ENCODE peak calls at places on chromosomes 12 and 14, in six cellular contexts. W is mesenchymal stem cell, C is brain microvascular endothelial cell, S is tibial artery, R is A673, Z is psoas muscle. G is an unnamed sample. For H3K27me3, the result is how much of the 10 kb centered on the place peaks cover.

GRCh38 chr14:76101384-76101783 is 50.3 kb upstream of the GPATCH2L start:
- DNase-seq in S (no peak), C (no peak), Z (no peak), R (no peak), W (no peak), G (no peak)

GRCh38 chr12:121036810-121037326 is 2.2 kb downstream of the OASL start:
- DNase-seq in S (no peak), W (peak), R (peak), Z (no peak), C (peak), G (no peak)

GRCh38 chr14:104665663-104666522 is 23.5 kb upstream of the INF2 start:
- DNase-seq in C (no peak), R (no peak), Z (no peak), S (no peak), W (no peak), G (no peak)

GRCh38 chr14:53696217-53696965 is 260.2 kb downstream of the BMP4 start:
- DNase-seq in S (no peak), W (peak), R (no peak), C (no peak), Z (no peak), G (no peak)

GRCh38 chr12:89593233-89593632 is 67.4 kb upstream of the POC1B start:
- DNase-seq in C (no peak), R (no peak), S (no peak), Z (no peak), W (no peak), G (no peak)

GRCh38 chr12:6316921-6317692 is 6.6 kb downstream of the PLEKHG6 start:
- DNase-seq in R (no peak), Z (no peak), W (no peak), C (no peak), S (no peak), G (no peak)

GRCh38 chr14:23562822-23563472 is 4.6 kb downstream of the AP1G2 start:
- DNase-seq in Z (no peak), R (peak), W (peak), C (peak), S (no peak), G (no peak)

GRCh38 chr14:105368910-105369652 is 29.3 kb upstream of the TEX22 start:
- DNase-seq in R (no peak), S (no peak), W (no peak), C (no peak), Z (no peak), G (no peak)

GRCh38 chr12:96240656-96241055 is 46.5 kb downstream of the ELK3 start:
- DNase-seq in W (no peak), S (no peak), C (no peak), R (no peak), Z (no peak), G (no peak)

GRCh38 chr12:52662093-52663006 is 10.3 kb upstream of the KRT2 start:
- DNase-seq in R (no peak), W (no peak), Z (no peak), C (no peak), S (no peak), G (no peak)
- H3K27me3 ChIP-seq in R (under half), W (under half), Z (under half), C (under half), S (under half), G (under half)

DNA sequence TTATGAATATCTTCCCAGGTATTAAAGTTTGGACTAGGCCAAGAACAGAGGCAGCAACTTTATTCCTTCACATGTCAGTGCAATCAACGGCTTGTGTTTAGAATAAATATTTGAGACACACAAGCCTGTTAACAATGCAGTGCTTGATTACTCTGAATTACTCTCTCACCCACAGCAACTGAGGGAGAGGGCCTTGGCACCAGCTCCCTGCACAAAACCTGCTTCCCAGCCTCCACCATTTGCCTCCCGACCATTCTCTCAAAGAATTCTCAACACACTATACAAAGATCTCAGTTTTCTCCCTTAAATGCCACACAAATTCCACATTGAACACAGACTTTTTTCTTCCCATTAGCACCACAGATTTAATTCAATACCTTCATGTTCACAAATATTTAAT is 77.0 kb downstream of the STON2 start:
- DNase-seq in R (no peak), Z (no peak), W (no peak), S (no peak), C (no peak), G (no peak)
- H3K4me3 ChIP-seq in R (no peak), Z (no peak), W (no peak), S (no peak), C (no peak), G (no peak)

DNA sequence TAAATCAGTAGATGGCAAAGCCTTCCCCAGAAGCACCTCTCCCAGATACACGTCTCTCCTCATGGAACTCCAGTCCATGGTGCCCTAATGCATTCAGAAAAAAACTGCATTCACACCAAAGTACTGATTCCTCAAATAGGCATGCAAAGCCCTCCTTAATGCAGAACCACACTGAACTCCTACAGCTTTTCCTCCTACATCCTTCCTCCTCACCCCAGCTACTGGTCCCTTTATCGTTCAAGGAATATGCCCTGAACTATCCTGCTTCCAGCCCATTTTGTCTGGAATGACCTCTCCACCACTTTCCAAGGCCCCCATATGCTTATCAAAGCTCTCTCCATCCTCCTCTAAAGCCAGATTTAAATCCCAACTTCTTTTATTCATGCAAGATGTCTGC is 21.3 kb downstream of the SMUG1 start:
- DNase-seq in C (no peak), S (no peak), R (no peak), Z (no peak), W (no peak), G (no peak)
- H3K27me3 ChIP-seq in C (under half), S (under half), R (under half), Z (under half), W (half or more), G (under half)

DNA sequence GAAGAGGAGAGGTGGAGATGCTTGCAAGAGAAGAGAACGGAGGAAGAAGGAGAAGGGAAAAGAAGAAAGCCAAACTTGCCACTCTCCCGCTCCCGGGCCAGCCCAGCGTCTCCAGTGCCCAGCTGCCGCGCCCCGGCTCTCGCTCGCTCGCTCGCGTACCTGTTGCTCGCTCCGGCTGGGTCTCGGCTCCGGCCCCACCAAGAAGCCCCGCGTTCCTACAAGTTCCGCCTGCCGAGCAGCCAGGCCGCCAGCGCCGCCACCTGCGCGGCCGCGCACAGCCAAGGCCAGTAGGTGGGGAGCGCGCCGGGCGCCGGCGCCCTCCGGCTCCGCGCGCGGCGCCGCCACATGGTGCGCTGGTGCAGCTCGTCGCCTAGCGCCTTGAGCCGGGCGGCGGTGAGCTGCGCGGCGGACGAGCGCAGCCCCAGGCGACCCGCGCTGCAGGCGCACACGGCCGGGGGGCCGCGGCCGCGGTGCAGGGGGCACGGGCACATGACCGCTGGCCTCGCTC is 370 bp downstream of the HRK start:
- DNase-seq in C (no peak), W (peak), Z (no peak), R (peak), S (no peak), G (no peak)
- H3K4me3 ChIP-seq in C (no peak), W (peak), Z (peak), R (peak), S (peak), G (peak)

DNA sequence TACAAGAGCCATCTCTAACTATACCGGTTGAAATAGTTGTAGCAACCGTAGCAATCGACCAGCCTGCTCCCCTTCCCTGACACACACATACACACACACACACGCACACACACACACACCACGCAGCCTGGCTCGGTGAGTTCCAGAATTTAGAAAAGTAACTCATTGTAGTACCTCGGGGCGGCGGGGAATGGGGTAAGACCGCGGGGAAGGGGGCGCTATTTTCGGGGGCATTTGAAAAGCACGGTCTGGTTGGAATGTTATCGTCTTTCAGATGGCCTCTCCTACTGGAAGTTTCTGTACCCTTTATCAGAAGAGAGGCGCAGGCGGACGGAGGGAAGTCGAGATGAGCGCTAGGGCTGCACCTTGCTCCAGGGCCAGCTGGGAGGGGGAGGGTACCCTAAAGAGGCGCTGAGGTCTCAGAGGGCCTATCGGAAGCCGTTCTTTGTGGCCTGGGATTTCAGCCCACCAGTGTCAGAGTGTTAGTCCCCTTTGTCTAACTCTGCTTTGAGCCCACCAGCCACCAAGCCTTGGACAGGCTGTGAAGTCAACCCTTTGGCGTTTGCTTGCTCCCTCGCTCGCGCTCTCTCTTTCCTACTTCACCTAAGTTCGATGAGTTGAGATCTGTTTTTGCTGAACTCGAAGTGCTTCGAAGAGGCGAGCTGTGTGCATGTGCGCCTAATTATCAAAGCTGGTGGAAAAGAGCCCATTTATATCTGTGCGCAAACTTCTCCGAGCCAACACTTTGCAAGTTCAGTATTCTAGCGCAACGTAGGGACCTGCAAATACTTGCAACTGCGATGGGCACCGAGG is 844 bp downstream of the COL2A1 start:
- DNase-seq in W (peak), S (no peak), C (no peak), Z (no peak), R (peak), G (no peak)
- H3K27me3 ChIP-seq in W (half or more), S (half or more), C (half or more), Z (under half), R (half or more), G (under half)

GRCh38 chr12:849192-849527 is 96.8 kb downstream of the WNK1 start:
- DNase-seq in W (no peak), Z (no peak), C (no peak), R (no peak), S (no peak), G (no peak)

GRCh38 chr12:852864-853263 is 96.6 kb downstream of the RAD52 start:
- DNase-seq in Z (no peak), C (no peak), R (no peak), W (no peak), S (no peak), G (no peak)

GRCh38 chr12:851343-851742 is 98.2 kb downstream of the RAD52 start:
- DNase-seq in S (no peak), W (peak), R (no peak), Z (no peak), C (no peak), G (no peak)

GRCh38 chr12:848519-849191 is 96.3 kb downstream of the WNK1 start:
- DNase-seq in S (no peak), R (no peak), C (no peak), Z (no peak), W (peak), G (no peak)

DNA sequence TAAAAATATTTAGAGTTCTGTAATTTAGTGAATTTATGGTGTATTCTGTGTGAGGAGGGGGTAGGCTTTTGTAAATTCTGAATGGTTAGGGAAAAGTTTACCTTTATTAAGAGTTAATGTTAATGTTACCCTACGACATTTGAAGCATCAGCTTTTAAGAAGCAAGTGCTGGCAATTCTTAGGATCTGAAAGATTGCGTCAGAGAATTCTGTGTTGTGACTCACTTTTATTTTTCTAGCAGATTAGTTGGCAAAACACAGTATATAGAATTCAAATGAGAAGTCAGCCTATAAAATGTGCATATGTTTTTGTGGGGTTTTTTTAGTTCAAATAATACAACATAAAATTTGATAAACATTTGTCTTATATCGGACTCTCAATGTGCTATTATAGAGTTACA is 97.6 kb downstream of the RAD52 start:
- DNase-seq in R (peak), C (peak), S (no peak), Z (no peak), W (peak), G (no peak)
- H3K4me3 ChIP-seq in R (no peak), C (no peak), S (peak), Z (peak), W (peak), G (peak)

DNA sequence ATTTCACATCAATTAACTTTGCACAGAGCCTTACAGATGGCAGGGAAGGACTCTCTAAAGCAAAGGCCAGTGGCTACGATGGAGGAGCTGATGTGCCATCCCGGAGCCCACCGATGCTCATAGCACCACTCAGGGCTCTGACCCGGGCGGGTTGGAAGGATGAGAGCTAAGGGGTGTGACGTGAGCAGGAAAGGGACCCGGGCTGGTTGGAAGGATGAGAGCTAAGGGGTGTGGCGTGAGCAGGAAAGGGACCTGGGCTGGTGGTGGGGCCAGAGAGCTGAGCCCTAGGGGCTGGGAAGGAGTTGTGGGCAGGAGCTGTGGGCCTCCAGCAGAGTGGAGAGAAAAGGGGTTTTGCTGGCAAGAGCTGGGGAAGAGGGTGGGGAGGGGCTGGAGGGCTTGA is 3.8 kb upstream of the FBRSL1 start:
- DNase-seq in S (no peak), C (no peak), W (no peak), Z (peak), R (no peak), G (no peak)
- H3K27me3 ChIP-seq in S (under half), C (under half), W (under half), Z (under half), R (under half), G (under half)

DNA sequence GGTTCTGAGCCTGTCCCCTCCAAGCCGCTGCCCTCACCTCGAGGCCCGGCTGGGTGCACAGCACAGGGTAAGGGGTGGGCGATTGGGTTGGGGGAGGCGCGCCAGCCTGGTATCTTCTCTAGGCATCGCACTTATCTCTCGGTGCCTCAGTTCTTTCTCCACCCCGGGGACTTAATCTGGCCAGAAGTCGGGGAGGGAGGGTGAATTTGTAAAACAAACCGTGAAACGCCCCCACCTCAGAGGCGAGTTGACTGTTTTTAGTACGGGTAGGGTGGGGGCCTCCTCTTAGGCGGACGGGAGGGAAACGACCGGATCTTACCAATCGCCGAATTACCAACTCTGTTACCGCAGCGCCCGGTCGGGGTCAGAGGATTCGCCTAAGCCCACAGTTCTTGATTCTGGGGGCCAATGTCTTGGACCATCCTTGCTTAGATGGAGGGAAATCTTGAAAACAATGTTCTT is 1.4 kb upstream of the TBX3 start:
- DNase-seq in C (no peak), Z (peak), R (no peak), W (no peak), S (no peak), G (no peak)
- H3K4me3 ChIP-seq in C (peak), Z (peak), R (peak), W (peak), S (peak), G (peak)

DNA sequence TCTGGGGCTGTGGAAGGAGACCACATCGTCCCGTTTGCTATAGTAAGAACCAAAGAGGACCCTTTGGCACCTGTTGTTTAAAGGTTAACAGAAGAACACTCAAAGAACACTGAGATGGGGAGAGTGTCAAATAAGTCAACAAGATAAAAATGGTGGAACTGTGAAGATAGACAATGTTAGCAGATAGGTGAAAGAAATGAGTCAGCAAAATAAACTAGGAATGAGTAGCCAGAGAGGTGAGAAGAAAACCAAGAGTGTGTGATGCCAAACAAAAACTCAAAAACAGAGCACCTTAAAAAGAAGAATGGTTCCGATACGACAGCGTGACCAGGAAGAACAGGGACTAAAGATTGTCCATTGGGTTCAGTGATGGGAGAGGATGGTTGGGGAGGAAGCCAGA is 74.7 kb upstream of the PIWIL1 start:
- DNase-seq in S (no peak), C (no peak), R (no peak), Z (no peak), W (no peak), G (no peak)
- H3K27me3 ChIP-seq in S (under half), C (under half), R (under half), Z (under half), W (under half), G (under half)

GRCh38 chr14:21309956-21310355 is 30.1 kb downstream of the RPGRIP1 start:
- DNase-seq in Z (no peak), C (no peak), W (no peak), S (no peak), R (no peak), G (no peak)

GRCh38 chr14:21309238-21309636 is 29.4 kb downstream of the RPGRIP1 start:
- DNase-seq in R (no peak), W (no peak), S (no peak), Z (no peak), C (no peak), G (no peak)

GRCh38 chr14:21308479-21309237 is 28.8 kb downstream of the RPGRIP1 start:
- DNase-seq in R (peak), C (peak), W (peak), S (peak), Z (peak), G (peak)

GRCh38 chr14:21307641-21308040 is 27.8 kb downstream of the RPGRIP1 start:
- DNase-seq in C (no peak), R (no peak), W (no peak), Z (no peak), S (no peak), G (no peak)

DNA sequence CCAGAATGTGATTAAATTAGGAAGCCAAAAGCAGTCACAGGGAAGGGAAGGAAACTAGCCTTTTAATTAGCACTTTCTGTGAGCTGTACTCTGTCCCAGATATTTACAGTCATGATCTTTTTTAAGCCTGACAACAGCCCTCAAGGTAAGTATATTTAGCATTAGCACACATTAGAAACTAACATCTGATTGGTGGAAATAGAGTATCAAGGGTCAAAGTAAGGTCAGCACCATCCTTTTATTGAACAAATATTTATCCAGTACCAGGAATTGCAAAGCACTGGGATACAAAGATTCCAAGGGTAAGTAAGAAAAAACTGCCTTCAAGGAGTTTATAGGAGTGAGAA is 28.2 kb downstream of the RPGRIP1 start:
- DNase-seq in R (no peak), S (no peak), C (no peak), W (no peak), Z (no peak), G (no peak)
- H3K4me3 ChIP-seq in R (no peak), S (no peak), C (peak), W (peak), Z (peak), G (no peak)

G was measured in ascending aorta.